ENCODE peak calls at places on chromosome 15, in ten cellular contexts. W is body of pancreas, O is adipocyte, N is uterus, I is NB4, K is SJSA1, R is DND-41, C is psoas muscle, U is GM12864, X is astrocyte of the spinal cord. Q is an unnamed sample.

GRCh38 chr15:65857718-65858402 is 11.4 kb upstream of the RAB11A start:
- DNase-seq in O (peak; percentile 42), K (no peak), X (no peak), W (no peak), N (no peak), R (no peak), C (no peak), I (no peak), U (no peak), Q (no peak)

GRCh38 chr15:40342421-40343313 is 1.9 kb upstream of the CCDC9B start:
- DNase-seq in K (no peak), R (no peak), N (no peak), X (no peak), W (no peak), U (no peak), C (peak; percentile 12), O (no peak), I (no peak), Q (no peak)

GRCh38 chr15:94494732-94495131 is 263.4 kb downstream of the MCTP2 start:
- DNase-seq in O (no peak), I (no peak), K (no peak), U (no peak), R (no peak), X (no peak), W (no peak), N (no peak), C (no peak), Q (no peak)

GRCh38 chr15:96230557-96231181 is 99.8 kb upstream of the NR2F2 start:
- DNase-seq in I (no peak), K (no peak), O (no peak), U (no peak), N (no peak), R (no peak), X (peak; percentile 49), C (no peak), W (no peak), Q (no peak)

GRCh38 chr15:33547876-33548275 is 237.1 kb downstream of the RYR3 start:
- DNase-seq in X (peak; percentile 54), N (no peak), C (peak; percentile 49), U (no peak), R (peak; percentile 63), I (peak; percentile 56), W (peak; percentile 20), K (peak; percentile 46), O (peak; percentile 30), Q (no peak)

GRCh38 chr15:51647128-51647562 is 24.6 kb upstream of the DMXL2 start:
- DNase-seq in K (no peak), I (peak; percentile 80), U (no peak), X (peak; percentile 59), C (peak; percentile 54), R (no peak), O (peak; percentile 34), W (peak; percentile 33), N (no peak), Q (peak; percentile 86)

GRCh38 chr15:66611257-66612053 is 45.7 kb upstream of the LCTL start:
- DNase-seq in C (no peak), U (no peak), N (no peak), K (no peak), X (no peak), R (no peak), W (peak; percentile 90), O (no peak), I (no peak), Q (no peak)

GRCh38 chr15:60399246-60399915 is 1.6 kb upstream of the ANXA2 start:
- DNase-seq in I (peak; percentile 20), W (no peak), R (no peak), N (peak; percentile 39), U (no peak), K (no peak), C (no peak), X (no peak), O (no peak), Q (no peak)

GRCh38 chr15:75720297-75720696 is 7.6 kb upstream of the CSPG4 start:
- DNase-seq in O (no peak), C (peak; percentile 15), R (no peak), X (no peak), K (no peak), U (no peak), W (no peak), I (no peak), N (no peak), Q (peak; percentile 1)

GRCh38 chr15:44715142-44715796 is 4.0 kb downstream of the B2M start:
- DNase-seq in I (no peak), W (no peak), N (no peak), X (no peak), R (no peak), C (no peak), U (no peak), K (no peak), O (no peak), Q (no peak)

GRCh38 chr15:66661432-66662096 is 40.5 kb upstream of the SMAD6 start:
- DNase-seq in W (no peak), C (peak; percentile 67), I (no peak), U (no peak), K (no peak), R (no peak), N (no peak), X (no peak), O (no peak), Q (no peak)

GRCh38 chr15:47820780-47821319 is 103.5 kb downstream of the SEMA6D start:
- DNase-seq in R (no peak), K (no peak), W (no peak), U (no peak), O (peak; percentile 61), I (no peak), C (no peak), N (no peak), X (peak; percentile 81), Q (no peak)

GRCh38 chr15:53216036-53216435 is 425.9 kb upstream of the ONECUT1 start:
- DNase-seq in X (no peak), R (no peak), N (no peak), U (no peak), W (no peak), C (no peak), K (no peak), O (no peak), I (no peak), Q (no peak)
- H3K4me3 ChIP-seq in X (no peak overlapping the region), R (no peak overlapping the region), N (no peak overlapping the region), U (no peak overlapping the region), W (no peak overlapping the region), C (no peak overlapping the region), K (no peak overlapping the region), O (no peak overlapping the region), I (no peak overlapping the region), Q (no peak overlapping the region)

DNA sequence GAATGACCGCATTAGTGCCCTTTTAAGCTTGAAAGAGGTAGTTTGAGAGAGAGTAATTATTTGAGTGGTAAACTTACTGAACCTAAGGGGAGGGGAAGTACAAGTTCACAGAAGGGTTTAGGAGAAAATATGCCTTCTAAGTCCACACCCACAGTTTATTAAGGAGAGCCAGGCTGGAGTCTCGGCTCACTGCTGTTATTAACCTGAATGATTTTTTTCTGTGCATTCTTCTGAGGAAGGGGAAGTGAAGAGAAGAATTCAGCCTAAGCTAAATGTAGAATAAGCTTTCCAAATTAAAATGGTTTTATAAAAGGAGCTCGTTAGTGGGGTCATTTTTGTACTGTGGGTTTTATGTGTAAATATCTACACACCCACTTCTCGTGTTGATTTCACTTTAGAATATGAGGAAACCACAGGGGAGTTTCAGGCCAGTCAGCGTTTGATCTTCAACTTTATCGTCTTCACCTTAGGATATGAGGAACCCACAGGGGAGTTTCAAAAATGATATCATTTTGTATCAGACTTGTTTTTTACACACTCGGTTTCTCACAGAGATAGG is 1.5 kb downstream of the WHAMM start:
- DNase-seq in K (no peak), W (no peak), C (no peak), X (no peak), R (peak; percentile 22), O (peak; percentile 54), N (no peak), I (peak; percentile 55), U (no peak), Q (no peak)
- H3K4me3 ChIP-seq in K (peak overlapping the region; percentile 90), W (peak overlapping the region; percentile 65), C (peak overlapping the region; percentile 92), X (peak overlapping the region; percentile 53), R (peak overlapping the region; percentile 95), O (peak overlapping the region; percentile 90), N (peak overlapping the region; percentile 82), I (peak overlapping the region; percentile 81), U (peak overlapping the region; percentile 95), Q (peak overlapping the region; percentile 91)

GRCh38 chr15:25847066-25847465 is 16.1 kb downstream of the ATP10A start:
- DNase-seq in N (no peak), W (no peak), R (no peak), O (no peak), U (no peak), I (no peak), C (no peak), K (no peak), X (no peak), Q (no peak)

GRCh38 chr15:25850154-25851111 is 12.7 kb downstream of the ATP10A start:
- DNase-seq in X (peak; percentile 82), C (peak; percentile 88), U (peak; percentile 38), O (peak; percentile 90), R (no peak), W (peak; percentile 68), K (peak; percentile 94), N (peak; percentile 66), I (peak; percentile 79), Q (no peak)

GRCh38 chr15:25848325-25848724 is 14.8 kb downstream of the ATP10A start:
- DNase-seq in C (no peak), U (no peak), O (no peak), K (no peak), R (no peak), W (no peak), X (no peak), I (no peak), N (no peak), Q (no peak)

GRCh38 chr15:25849431-25849921 is 13.7 kb downstream of the ATP10A start:
- DNase-seq in W (no peak), K (peak; percentile 73), X (peak; percentile 87), N (no peak), I (no peak), U (no peak), O (peak; percentile 85), C (no peak), R (no peak), Q (no peak)

GRCh38 chr15:25848769-25849430 is 14.2 kb downstream of the ATP10A start:
- DNase-seq in X (no peak), I (no peak), O (no peak), K (no peak), W (no peak), N (no peak), R (no peak), U (no peak), C (no peak), Q (no peak)
- H3K4me3 ChIP-seq in X (no peak overlapping the region), I (no peak overlapping the region), O (peak overlapping the region; percentile 75), K (peak overlapping the region; percentile 1), W (no peak overlapping the region), N (no peak overlapping the region), R (no peak overlapping the region), U (no peak overlapping the region), C (no peak overlapping the region), Q (no peak overlapping the region)

DNA sequence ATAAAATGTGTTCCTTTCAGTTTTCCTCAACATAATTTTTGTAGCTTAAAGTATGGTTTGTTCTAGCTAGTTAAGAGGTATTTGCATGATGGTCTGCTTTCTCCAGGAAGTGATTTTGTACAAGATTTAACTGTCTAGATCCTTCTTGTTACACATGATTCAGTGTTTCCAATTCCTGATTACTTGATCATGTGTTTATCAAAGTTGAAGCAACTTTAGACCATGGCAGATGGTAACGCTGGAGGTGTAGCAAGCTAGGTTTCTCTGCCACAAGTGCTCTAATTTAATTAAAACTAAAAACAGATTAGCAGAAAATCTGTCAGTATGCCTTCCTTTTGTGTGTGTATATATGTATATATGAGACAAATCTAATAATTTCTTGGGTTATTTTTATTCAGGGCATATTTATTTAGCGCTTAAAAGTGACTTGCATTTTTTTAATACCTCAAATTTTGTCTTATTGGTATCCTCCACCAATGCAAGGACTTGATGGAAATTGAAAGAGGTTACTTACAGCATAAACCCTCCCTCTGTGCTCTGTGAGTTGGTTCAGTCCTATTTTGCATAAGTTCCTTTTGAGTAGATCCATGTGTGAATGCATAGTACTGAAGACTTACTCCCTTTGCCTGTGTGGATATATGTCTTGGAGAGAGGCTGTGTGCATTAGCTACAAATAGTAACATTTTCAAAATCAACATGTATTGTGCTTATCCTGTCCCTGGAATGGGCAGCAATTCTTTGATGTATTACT is 157.3 kb upstream of the CGNL1 start:
- DNase-seq in K (no peak), I (peak; percentile 62), C (no peak), U (no peak), X (peak; percentile 95), N (no peak), R (no peak), W (no peak), O (peak; percentile 74), Q (peak; percentile 71)
- H3K4me3 ChIP-seq in K (no peak overlapping the region), I (no peak overlapping the region), C (no peak overlapping the region), U (no peak overlapping the region), X (peak overlapping the region; percentile 65), N (no peak overlapping the region), R (no peak overlapping the region), W (no peak overlapping the region), O (peak overlapping the region; percentile 58), Q (peak overlapping the region; percentile 72)